ENCODE peak calls at places on chromosome 13, in seven cellular contexts. P is HCT116, O is H1, M is K562, W is SK-N-SH, V is GM12878, D is HepG2. F is an unnamed sample.

GRCh38 chr13:52345631-52346251 is 60.2 kb downstream of the THSD1 start:
- DNase-seq in P (no peak), O (no peak), M (no peak), W (no peak), V (no peak), D (no peak), F (no peak)

GRCh38 chr13:63636231-63636993 is 2220.8 kb upstream of the PCDH20 start:
- DNase-seq in P (peak), O (no peak), M (no peak), W (no peak), V (peak), D (no peak), F (peak)

GRCh38 chr13:99509477-99509876 is 8.2 kb downstream of the TM9SF2 start:
- DNase-seq in P (no peak), O (no peak), M (no peak), W (no peak), V (no peak), D (no peak), F (no peak)

GRCh38 chr13:75357576-75358295 is 124.2 kb downstream of the TBC1D4 start:
- DNase-seq in P (peak), O (peak), M (peak), W (peak), V (no peak), D (peak), F (no peak)

GRCh38 chr13:30529085-30529815 is 63.5 kb upstream of the HMGB1 start:
- DNase-seq in P (no peak), O (no peak), M (no peak), W (no peak), V (peak), D (no peak), F (no peak)

GRCh38 chr13:40677064-40677463 is 10.6 kb upstream of the FOXO1 start:
- DNase-seq in P (no peak), O (no peak), M (no peak), W (no peak), V (no peak), D (no peak), F (no peak)

GRCh38 chr13:42333613-42334328 is 61.8 kb downstream of the AKAP11 start:
- DNase-seq in P (no peak), O (peak), M (peak), W (no peak), V (no peak), D (peak), F (peak)

GRCh38 chr13:20334309-20334708 is 102.2 kb upstream of the GJB6 start:
- DNase-seq in P (no peak), O (no peak), M (no peak), W (no peak), V (no peak), D (no peak), F (no peak)

GRCh38 chr13:101417043-101417406 is 717 bp upstream of the NALCN start:
- DNase-seq in P (no peak), O (no peak), M (no peak), W (peak), V (no peak), D (no peak), F (no peak)
- H3K4me3 ChIP-seq in P (no peak), O (peak), M (no peak), W (peak), V (no peak), D (no peak), F (peak)

GRCh38 chr13:79999601-80000000 is 341.3 kb downstream of the SPRY2 start:
- DNase-seq in P (no peak), O (no peak), M (no peak), W (no peak), V (no peak), D (no peak), F (no peak)

GRCh38 chr13:79998386-79998785 is 342.5 kb downstream of the SPRY2 start:
- DNase-seq in P (no peak), O (no peak), M (no peak), W (no peak), V (no peak), D (no peak), F (no peak)

GRCh38 chr13:79997244-79997643 is 343.7 kb downstream of the SPRY2 start:
- DNase-seq in P (no peak), O (no peak), M (no peak), W (no peak), V (no peak), D (no peak), F (no peak)

GRCh38 chr13:80000679-80001509 is 340.0 kb downstream of the SPRY2 start:
- DNase-seq in P (no peak), O (no peak), M (no peak), W (no peak), V (no peak), D (no peak), F (no peak)

DNA sequence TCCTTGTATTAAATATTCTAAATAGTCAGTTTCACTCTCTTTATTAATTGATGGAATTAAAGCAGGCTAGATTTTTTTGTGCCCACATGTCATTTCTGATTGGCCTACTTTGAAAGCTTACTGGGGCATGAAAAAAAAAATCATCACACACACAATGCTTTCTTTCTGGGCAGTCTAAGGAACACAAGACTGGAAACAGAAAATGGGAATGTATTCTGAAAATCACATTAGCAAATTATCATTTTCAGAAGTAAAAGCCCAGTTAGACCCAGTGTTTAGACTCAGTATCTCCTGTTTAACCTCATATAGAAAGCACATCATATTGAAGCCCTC is 339.4 kb downstream of the SPRY2 start:
- DNase-seq in P (no peak), O (no peak), M (no peak), W (no peak), V (no peak), D (no peak), F (no peak)
- TF ChIP-seq POLR2AphosphoS5 in P (no peak), O (no peak), M (no peak), W (peak), V (no peak), D (no peak), F (no peak)

GRCh38 chr13:46355088-46355468 is 32.0 kb downstream of the RUBCNL start:
- DNase-seq in P (no peak), O (no peak), M (no peak), W (no peak), V (no peak), D (no peak), F (no peak)

GRCh38 chr13:46354143-46355087 is 32.6 kb downstream of the RUBCNL start:
- DNase-seq in P (peak), O (no peak), M (no peak), W (no peak), V (peak), D (peak), F (peak)

GRCh38 chr13:46350003-46350402 is 37.0 kb downstream of the RUBCNL start:
- DNase-seq in P (no peak), O (no peak), M (no peak), W (no peak), V (no peak), D (no peak), F (no peak)

GRCh38 chr13:46355906-46356305 is 31.1 kb downstream of the RUBCNL start:
- DNase-seq in P (no peak), O (no peak), M (no peak), W (no peak), V (no peak), D (no peak), F (no peak)

DNA sequence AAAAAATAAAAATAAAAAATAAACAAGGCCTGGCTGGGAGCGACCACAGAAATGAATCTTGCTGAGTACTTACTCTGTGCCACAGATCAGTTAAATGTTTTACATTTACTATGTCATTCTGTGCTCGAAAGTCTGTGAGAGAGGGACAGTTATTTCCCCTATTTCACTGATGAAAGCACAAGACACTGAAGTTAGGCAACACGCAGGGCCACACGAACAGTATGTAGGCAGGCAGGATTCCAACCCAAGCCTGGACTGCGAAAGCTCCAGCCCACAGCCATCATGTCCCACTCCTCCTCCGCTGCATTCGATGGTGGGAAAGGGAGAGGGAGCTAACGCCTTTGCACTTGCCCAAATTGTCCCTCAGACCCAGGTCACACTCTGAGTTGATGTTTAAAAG is 34.2 kb downstream of the RUBCNL start:
- DNase-seq in P (no peak), O (no peak), M (no peak), W (no peak), V (no peak), D (no peak), F (no peak)
- TF ChIP-seq SIN3A in P (no peak), O (no peak), M (no peak), W (no peak), V (no peak), D (no peak), F (no peak)

GRCh38 chr13:39526499-39526898 is 76.5 kb downstream of the LHFPL6 start:
- DNase-seq in P (no peak), O (no peak), M (no peak), W (no peak), V (no peak), D (no peak), F (no peak)

GRCh38 chr13:39527301-39527700 is 75.7 kb downstream of the LHFPL6 start:
- DNase-seq in P (no peak), O (no peak), M (no peak), W (no peak), V (no peak), D (no peak), F (no peak)

GRCh38 chr13:39524795-39525194 is 78.2 kb downstream of the LHFPL6 start:
- DNase-seq in P (no peak), O (no peak), M (no peak), W (no peak), V (no peak), D (no peak), F (no peak)

GRCh38 chr13:39530996-39531395 is 72.0 kb downstream of the LHFPL6 start:
- DNase-seq in P (no peak), O (no peak), M (no peak), W (no peak), V (no peak), D (no peak), F (no peak)

DNA sequence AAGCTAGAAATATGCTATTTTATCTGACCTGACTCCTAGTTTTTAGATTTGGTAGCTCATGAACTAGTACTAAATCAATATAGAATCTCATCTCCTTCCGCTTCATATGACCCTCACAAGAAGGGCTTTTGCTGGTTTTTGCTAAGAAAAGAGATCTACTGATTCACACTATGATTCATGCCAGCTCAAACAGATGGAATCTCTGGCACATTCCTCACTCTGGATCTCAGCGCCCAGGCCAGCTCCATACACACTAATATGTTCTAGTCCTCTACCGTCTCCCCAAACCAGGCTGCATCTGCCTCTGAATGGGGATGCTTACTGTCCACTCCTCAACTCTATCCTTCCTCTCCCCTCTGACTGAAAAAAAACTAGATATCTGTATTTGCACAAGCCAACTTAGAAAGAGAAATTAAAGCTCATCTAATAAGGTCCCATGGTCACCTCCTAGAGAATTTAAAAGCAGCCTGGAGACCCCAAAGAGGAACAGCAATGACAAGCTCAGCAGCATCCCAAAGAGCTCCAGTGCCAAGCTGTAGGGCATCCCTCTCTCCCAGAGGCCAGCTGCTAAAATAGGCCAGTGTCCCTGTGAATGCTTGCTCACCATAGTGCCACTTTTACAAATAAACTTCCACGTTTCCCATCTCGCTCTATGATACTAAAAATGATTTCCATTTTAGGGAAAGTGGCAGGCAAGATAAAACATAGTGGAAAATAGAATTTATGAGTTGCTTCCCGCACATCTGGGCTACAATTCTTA is 74.9 kb downstream of the LHFPL6 start:
- DNase-seq in P (peak), O (no peak), M (no peak), W (peak), V (no peak), D (no peak), F (peak)
- H3K4me3 ChIP-seq in P (no peak), O (no peak), M (no peak), W (no peak), V (no peak), D (no peak), F (no peak)

GRCh38 chr13:112457081-112457480 is 80.9 kb downstream of the SPACA7 start:
- DNase-seq in P (no peak), O (no peak), M (no peak), W (no peak), V (no peak), D (no peak), F (no peak)
- TF ChIP-seq POLR2AphosphoS5 in P (no peak), O (no peak), M (no peak), W (no peak), V (no peak), D (no peak), F (no peak)

F was measured in Panc1.